ENCODE peak calls at places on chromosome 10, in seven cellular contexts. U is activated CD4-positive, CD25-positive, alpha-beta regulatory T cell; O is heart right ventricle; G is H9; H is activated naive CD4-positive, alpha-beta T cell treated with Interleukin-2 at 50 U/mL for 16 hours; S is AG10803; I is occipital lobe. P is an unnamed sample.
A peak's percentile ranks its signal among the peaks of the same experiment; 100 is the strongest.

GRCh38 chr10:125153693-125154490 is 6.5 kb downstream of the CTBP2 start:
- DNase-seq in S (peak; percentile 45), U (no peak), H (no peak), O (no peak), G (peak; percentile 23), I (no peak), P (peak; percentile 51)

GRCh38 chr10:131885391-131886165 is 15.2 kb upstream of the PPP2R2D start:
- DNase-seq in S (peak; percentile 44), I (peak; percentile 56), G (peak; percentile 88), U (peak; percentile 69), H (peak; percentile 84), O (peak; percentile 57), P (peak; percentile 80)

GRCh38 chr10:5810235-5810634 is 3.0 kb downstream of the GDI2 start:
- DNase-seq in U (no peak), G (no peak), O (no peak), S (no peak), H (no peak), I (no peak), P (no peak)

GRCh38 chr10:120372917-120373316 is 84.1 kb upstream of the PLPP4 start:
- DNase-seq in G (no peak), S (no peak), I (no peak), O (no peak), U (no peak), H (no peak), P (no peak)

GRCh38 chr10:283916-284356 is 148.7 kb downstream of the ZMYND11 start:
- DNase-seq in O (no peak), U (no peak), I (no peak), S (no peak), H (peak; percentile 67), G (no peak), P (no peak)

GRCh38 chr10:112519129-112519761 is 72.2 kb downstream of the VTI1A start:
- DNase-seq in U (no peak), G (no peak), I (no peak), O (no peak), S (no peak), H (peak; percentile 19), P (peak; percentile 9)

GRCh38 chr10:5234106-5234877 is 37.7 kb downstream of the AKR1C4 start:
- DNase-seq in S (peak; percentile 73), I (no peak), H (no peak), U (no peak), G (no peak), O (peak; percentile 5), P (peak; percentile 96)

GRCh38 chr10:49387029-49387428 is 8.9 kb downstream of the DRGX start:
- DNase-seq in H (no peak), G (no peak), O (no peak), S (peak; percentile 67), I (no peak), U (no peak), P (peak; percentile 88)

GRCh38 chr10:77643795-77644468 is 6.3 kb upstream of the KCNMA1 start:
- DNase-seq in S (peak; percentile 73), G (peak; percentile 73), I (no peak), H (no peak), O (no peak), U (no peak), P (peak; percentile 63)

GRCh38 chr10:102119417-102120141 is 589 bp downstream of the LDB1 start:
- DNase-seq in O (peak; percentile 88), H (peak; percentile 42), G (peak; percentile 80), S (peak; percentile 88), I (peak; percentile 33), U (peak; percentile 44), P (peak; percentile 57)

GRCh38 chr10:110508806-110509544 is 11.3 kb downstream of the DUSP5 start:
- DNase-seq in S (no peak), O (peak; percentile 79), I (no peak), G (no peak), U (no peak), H (no peak), P (no peak)

P was measured in MCF 10A.